ENCODE peak calls at places on chromosomes 3 and 15, in six cellular contexts. I is GM23248, Q is NCI-H1092, O is Right ventricle myocardium superior, F is progenitor cell of endocrine pancreas, H is HuH-7.5. D is an unnamed sample.

GRCh38 chr15:82044373-82045178 is 1.2 kb downstream of the MEX3B start:
- DNase-seq in I (peak; percentile 79), Q (no peak), O (peak; percentile 66), F (peak; percentile 30), H (peak; percentile 46), D (no peak)

GRCh38 chr3:181838940-181839914 is 127.5 kb downstream of the SOX2 start:
- DNase-seq in I (no peak), Q (peak; percentile 38), O (no peak), F (peak; percentile 23), H (no peak), D (no peak)

GRCh38 chr15:56242576-56243116 is 1.0 kb downstream of the RFX7 start:
- DNase-seq in I (peak; percentile 32), Q (no peak), O (no peak), F (no peak), H (no peak), D (no peak)

GRCh38 chr3:120568624-120569023 is 27.5 kb upstream of the NDUFB4 start:
- DNase-seq in I (peak; percentile 45), Q (no peak), O (no peak), F (no peak), H (no peak), D (no peak)

GRCh38 chr3:171135536-171135935 is 109.0 kb upstream of the SLC2A2 start:
- DNase-seq in I (peak; percentile 71), Q (no peak), O (no peak), F (no peak), H (no peak), D (no peak)

GRCh38 chr15:30882861-30883433 is 20.8 kb upstream of the FAN1 start:
- DNase-seq in I (no peak), Q (no peak), O (no peak), F (no peak), H (no peak), D (no peak)

GRCh38 chr3:32143849-32144757 is 37.7 kb downstream of the GPD1L start:
- DNase-seq in I (peak; percentile 88), Q (peak; percentile 42), O (no peak), F (peak; percentile 33), H (peak; percentile 54), D (peak; percentile 78)

GRCh38 chr3:127536818-127537810 is 53.4 kb downstream of the TPRA1 start:
- DNase-seq in I (no peak), Q (peak; percentile 70), O (no peak), F (no peak), H (no peak), D (no peak)

GRCh38 chr3:141202682-141203081 is 28.9 kb upstream of the PXYLP1 start:
- DNase-seq in I (no peak), Q (no peak), O (no peak), F (no peak), H (no peak), D (no peak)

GRCh38 chr3:49133226-49133951 is 539 bp upstream of the LAMB2 start:
- DNase-seq in I (peak; percentile 95), Q (peak; percentile 7), O (peak; percentile 92), F (peak; percentile 70), H (peak; percentile 96), D (peak; percentile 80)

GRCh38 chr15:83287541-83288027 is 3.1 kb upstream of the BNC1 start:
- DNase-seq in I (peak; percentile 95), Q (no peak), O (no peak), F (no peak), H (no peak), D (no peak)

GRCh38 chr15:78070049-78070698 is 7.3 kb downstream of the TBC1D2B start:
- DNase-seq in I (no peak), Q (no peak), O (no peak), F (no peak), H (no peak), D (no peak)

GRCh38 chr3:34842706-34843478 is 796.4 kb upstream of the ARPP21 start:
- DNase-seq in I (no peak), Q (no peak), O (no peak), F (no peak), H (no peak), D (no peak)

GRCh38 chr3:114155370-114155821 is 23.5 kb downstream of the DRD3 start:
- DNase-seq in I (peak; percentile 47), Q (no peak), O (peak; percentile 42), F (no peak), H (peak; percentile 34), D (peak; percentile 21)

GRCh38 chr15:44537728-44538240 is 837 bp downstream of the EIF3J start:
- DNase-seq in I (no peak), Q (no peak), O (no peak), F (no peak), H (no peak), D (peak; percentile 49)

GRCh38 chr3:30779686-30780287 is 114.7 kb downstream of the GADL1 start:
- DNase-seq in I (peak; percentile 53), Q (no peak), O (no peak), F (no peak), H (peak; percentile 27), D (peak; percentile 46)

GRCh38 chr3:36911990-36912804 is 32.7 kb downstream of the TRANK1 start:
- DNase-seq in I (peak; percentile 66), Q (no peak), O (no peak), F (no peak), H (no peak), D (peak; percentile 10)

GRCh38 chr3:120450914-120451669 is at the start of gene FSTL1:
- DNase-seq in I (peak; percentile 69), Q (no peak), O (peak; percentile 81), F (peak; percentile 61), H (no peak), D (no peak)

GRCh38 chr15:55164284-55164683 is 32.5 kb downstream of the RSL24D1 start:
- DNase-seq in I (no peak), Q (no peak), O (no peak), F (no peak), H (no peak), D (no peak)

GRCh38 chr3:119663885-119664284 is 3.5 kb upstream of the POPDC2 start:
- DNase-seq in I (peak; percentile 73), Q (no peak), O (no peak), F (no peak), H (no peak), D (no peak)

GRCh38 chr3:146470424-146470990 is 1.1 kb upstream of the PLSCR2 start:
- DNase-seq in I (no peak), Q (no peak), O (no peak), F (no peak), H (no peak), D (no peak)

GRCh38 chr3:159616234-159616825 is 372.3 kb upstream of the IL12A start:
- DNase-seq in I (peak; percentile 75), Q (no peak), O (peak; percentile 53), F (no peak), H (peak; percentile 10), D (no peak)

GRCh38 chr3:179961081-179962078 is 75.4 kb downstream of the PEX5L start:
- DNase-seq in I (no peak), Q (peak; percentile 46), O (no peak), F (no peak), H (no peak), D (no peak)

GRCh38 chr3:171049831-171050444 is 23.4 kb upstream of the SLC2A2 start:
- DNase-seq in I (peak; percentile 85), Q (peak; percentile 39), O (peak; percentile 66), F (peak; percentile 19), H (peak; percentile 15), D (peak; percentile 71)

GRCh38 chr3:27195059-27195458 is 174.1 kb downstream of the NEK10 start:
- DNase-seq in I (peak; percentile 13), Q (no peak), O (no peak), F (no peak), H (no peak), D (no peak)

GRCh38 chr15:40995656-40996055 is 42.4 kb downstream of the CHAC1 start:
- DNase-seq in I (no peak), Q (no peak), O (no peak), F (no peak), H (no peak), D (no peak)

GRCh38 chr3:157126365-157126764 is 33.6 kb downstream of the CCNL1 start:
- DNase-seq in I (no peak), Q (no peak), O (no peak), F (no peak), H (no peak), D (no peak)

GRCh38 chr3:102400142-102400541 is 34.7 kb upstream of the ZPLD1 start:
- DNase-seq in I (peak; percentile 23), Q (no peak), O (no peak), F (no peak), H (no peak), D (no peak)

GRCh38 chr3:183824761-183825379 is 507 bp downstream of the MAP6D1 start:
- DNase-seq in I (peak; percentile 41), Q (no peak), O (no peak), F (peak; percentile 21), H (no peak), D (no peak)

GRCh38 chr3:109922898-109923297 is 585.6 kb upstream of the DPPA4 start:
- DNase-seq in I (no peak), Q (no peak), O (no peak), F (no peak), H (no peak), D (no peak)

GRCh38 chr3:194320744-194321243 is 30.3 kb downstream of the CPN2 start:
- DNase-seq in I (no peak), Q (no peak), O (no peak), F (no peak), H (peak; percentile 90), D (peak; percentile 83)

GRCh38 chr3:124926426-124927116 is 8.0 kb downstream of the MUC13 start:
- DNase-seq in I (peak; percentile 14), Q (no peak), O (no peak), F (no peak), H (no peak), D (peak; percentile 19)

GRCh38 chr15:94327356-94327936 is 96.1 kb downstream of the MCTP2 start:
- DNase-seq in I (peak; percentile 65), Q (peak; percentile 12), O (no peak), F (no peak), H (no peak), D (peak; percentile 29)

GRCh38 chr3:171366043-171366442 is 94.2 kb downstream of the TNIK start:
- DNase-seq in I (no peak), Q (no peak), O (no peak), F (no peak), H (no peak), D (no peak)

GRCh38 chr3:136404056-136404455 is 153.9 kb downstream of the PCCB start:
- DNase-seq in I (peak; percentile 7), Q (no peak), O (no peak), F (no peak), H (no peak), D (no peak)

GRCh38 chr3:170502297-170502696 is 83.6 kb downstream of the SLC7A14 start:
- DNase-seq in I (peak; percentile 14), Q (no peak), O (peak; percentile 65), F (no peak), H (no peak), D (no peak)

GRCh38 chr3:65262554-65262953 is 574.8 kb upstream of the ADAMTS9 start:
- DNase-seq in I (no peak), Q (no peak), O (no peak), F (no peak), H (no peak), D (no peak)

GRCh38 chr15:74156678-74157411 is 16.7 kb upstream of the ISLR start:
- DNase-seq in I (peak; percentile 45), Q (no peak), O (no peak), F (no peak), H (no peak), D (no peak)